ENCODE peak calls at places on chromosomes 16 and 17, in five cellular contexts. K is bronchial epithelial cell; W is Panc1; J is stimulated activated CD4-positive, alpha-beta T cell treated with anti-CD3 and anti-CD28 coated beads, Interleukin-1b, Interleukin-23, amount 100 ng/mL, for 1 hour; F is progenitor cell of endocrine pancreas. O is an unnamed sample.

GRCh38 chr17:14922421-14922820 is 342.7 kb downstream of the PMP22 start:
- DNase-seq in K (no peak), W (no peak), J (no peak), F (no peak), O (no peak)

GRCh38 chr17:81926451-81927144 is 937 bp downstream of the MAFG start:
- DNase-seq in K (peak), W (no peak), J (no peak), F (peak), O (peak)

GRCh38 chr17:49694847-49695697 is 12.7 kb downstream of the SLC35B1 start:
- DNase-seq in K (no peak), W (no peak), J (peak), F (peak), O (peak)

GRCh38 chr17:67244621-67245072 is 349 bp downstream of the HELZ start:
- DNase-seq in K (no peak), W (no peak), J (no peak), F (no peak), O (no peak)

GRCh38 chr17:7956208-7956965 is 24.4 kb downstream of the CNTROB start:
- DNase-seq in K (no peak), W (no peak), J (no peak), F (no peak), O (no peak)

GRCh38 chr17:68290268-68290954 is 516 bp downstream of the SLC16A6 start:
- DNase-seq in K (no peak), W (no peak), J (no peak), F (peak), O (no peak)

GRCh38 chr17:50259484-50260324 is 14.6 kb upstream of the TMEM92 start:
- DNase-seq in K (no peak), W (no peak), J (no peak), F (no peak), O (no peak)

GRCh38 chr16:19105891-19106624 is 7.7 kb upstream of the ITPRIPL2 start:
- DNase-seq in K (no peak), W (no peak), J (no peak), F (no peak), O (no peak)

GRCh38 chr17:57603541-57603940 is 141.6 kb downstream of the CCDC182 start:
- DNase-seq in K (no peak), W (no peak), J (no peak), F (no peak), O (no peak)